ENCODE peak calls at places on chromosomes 16 and 17, in six cellular contexts. H is PC-9, T is GM12865, Q is SK-N-SH, N is HepG2, J is ascending aorta. P is an unnamed sample.

GRCh38 chr17:39099686-39100293 is 51.6 kb downstream of the PLXDC1 start:
- DNase-seq in H (no peak), T (peak; percentile 5), Q (no peak), N (no peak), J (no peak), P (no peak)

GRCh38 chr17:7885357-7886226 is 3.0 kb upstream of the CHD3 start:
- DNase-seq in H (no peak), T (peak; percentile 60), Q (peak; percentile 80), N (no peak), J (peak; percentile 72), P (peak; percentile 68)

GRCh38 chr16:85782476-85782875 is 16.9 kb downstream of the EMC8 start:
- DNase-seq in H (no peak), T (no peak), Q (no peak), N (no peak), J (no peak), P (no peak)

GRCh38 chr17:78224226-78225087 is 7.0 kb upstream of the TMEM235 start:
- DNase-seq in H (no peak), T (no peak), Q (peak; percentile 89), N (no peak), J (no peak), P (no peak)

GRCh38 chr17:4949321-4950074 is 1.2 kb upstream of the PFN1 start:
- DNase-seq in H (peak; percentile 73), T (peak; percentile 97), Q (peak; percentile 64), N (peak; percentile 82), J (peak; percentile 89), P (peak; percentile 74)

GRCh38 chr16:5607169-5607568 is 509.6 kb upstream of the EEF2KMT start:
- DNase-seq in H (no peak), T (no peak), Q (peak; percentile 68), N (no peak), J (no peak), P (no peak)

GRCh38 chr17:79811036-79811887 is 14.4 kb upstream of the CBX8 start:
- DNase-seq in H (no peak), T (peak; percentile 62), Q (peak; percentile 97), N (peak; percentile 64), J (no peak), P (peak; percentile 74)

GRCh38 chr17:66494023-66494803 is 191.8 kb downstream of the PRKCA start:
- DNase-seq in H (no peak), T (no peak), Q (no peak), N (no peak), J (no peak), P (no peak)

GRCh38 chr16:55710466-55710865 is 54.7 kb downstream of the SLC6A2 start:
- DNase-seq in H (peak; percentile 54), T (no peak), Q (no peak), N (no peak), J (no peak), P (no peak)

GRCh38 chr17:61307905-61308886 is 91.4 kb upstream of the TBX2 start:
- DNase-seq in H (no peak), T (no peak), Q (no peak), N (no peak), J (peak; percentile 55), P (no peak)

GRCh38 chr17:2212328-2212981 is 91.1 kb downstream of the SMG6 start:
- DNase-seq in H (peak; percentile 62), T (no peak), Q (no peak), N (no peak), J (peak; percentile 86), P (no peak)

GRCh38 chr16:22375963-22376640 is 1.7 kb upstream of the CDR2 start:
- DNase-seq in H (no peak), T (no peak), Q (no peak), N (no peak), J (no peak), P (no peak)

GRCh38 chr17:41354538-41354937 is 3.9 kb upstream of the KRT33A start:
- DNase-seq in H (no peak), T (no peak), Q (no peak), N (no peak), J (no peak), P (no peak)

GRCh38 chr17:81364278-81365147 is 30.7 kb upstream of the BAHCC1 start:
- DNase-seq in H (no peak), T (no peak), Q (no peak), N (no peak), J (no peak), P (no peak)

GRCh38 chr16:3012246-3012645 is 477 bp upstream of the CLDN9 start:
- DNase-seq in H (no peak), T (no peak), Q (no peak), N (no peak), J (no peak), P (peak; percentile 39)

GRCh38 chr17:78448356-78448993 is 70.0 kb downstream of the PGS1 start:
- DNase-seq in H (no peak), T (no peak), Q (no peak), N (peak; percentile 71), J (no peak), P (no peak)

GRCh38 chr16:57892041-57892440 is 78.9 kb downstream of the CNGB1 start:
- DNase-seq in H (no peak), T (no peak), Q (no peak), N (peak; percentile 72), J (no peak), P (no peak)

GRCh38 chr17:14590458-14591250 is 289.8 kb downstream of the HS3ST3B1 start:
- DNase-seq in H (no peak), T (no peak), Q (no peak), N (no peak), J (no peak), P (no peak)

GRCh38 chr16:10877472-10877946 is 507 bp downstream of the CIITA start:
- DNase-seq in H (no peak), T (peak; percentile 76), Q (no peak), N (no peak), J (no peak), P (no peak)

DNA sequence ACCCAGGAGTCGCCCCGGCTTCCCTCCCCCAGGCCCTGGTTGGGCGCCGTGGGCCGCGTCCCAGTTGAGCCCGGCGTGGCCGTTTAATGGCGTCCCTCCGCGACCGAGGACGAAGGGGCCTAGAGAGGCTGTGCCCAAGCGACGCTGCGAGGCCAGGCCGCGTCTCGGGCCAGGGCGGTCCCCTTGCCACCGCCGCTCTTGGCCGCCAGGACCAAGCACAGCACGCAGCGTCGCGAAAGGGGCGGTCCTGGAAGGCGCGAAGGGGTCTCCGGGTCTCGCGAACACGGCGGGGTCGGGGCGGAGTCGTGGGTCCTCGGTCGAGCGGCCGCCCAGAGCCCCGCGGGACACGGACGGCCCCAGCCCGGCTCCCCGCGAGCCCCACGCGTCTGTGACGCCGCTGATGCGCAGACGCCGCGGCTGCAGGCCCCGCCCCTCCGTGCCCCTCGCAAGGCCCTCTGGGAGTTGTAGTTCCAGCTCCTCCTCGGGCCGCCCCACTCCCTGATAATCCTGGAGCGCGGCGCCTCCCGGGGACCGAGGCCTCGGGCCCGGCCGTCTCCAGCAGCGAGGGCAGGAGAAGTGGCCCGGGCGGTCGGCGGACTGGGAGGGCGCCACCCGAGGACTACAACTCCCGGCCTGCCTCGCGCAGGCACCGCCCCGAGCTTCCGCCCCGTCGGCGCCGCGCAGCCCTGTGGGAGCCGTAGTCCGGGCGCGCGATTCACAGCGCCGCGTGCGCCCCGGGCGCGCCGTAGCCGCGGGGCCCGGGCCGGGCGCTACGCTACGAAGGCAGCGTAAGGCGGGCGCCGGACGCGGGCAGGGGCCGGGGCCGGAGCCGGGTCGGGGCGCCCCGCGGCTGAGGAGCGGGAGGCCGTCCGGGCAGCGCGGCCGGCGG is at the start of gene CAPN15:
- DNase-seq in H (peak; percentile 73), T (peak; percentile 92), Q (peak; percentile 93), N (peak; percentile 76), J (peak; percentile 92), P (peak; percentile 93)
- TF ChIP-seq CTCF in H (no peak), T (no peak), Q (peak; percentile 10), N (peak; percentile 12), J (peak; percentile 29), P (peak; percentile 40)

DNA sequence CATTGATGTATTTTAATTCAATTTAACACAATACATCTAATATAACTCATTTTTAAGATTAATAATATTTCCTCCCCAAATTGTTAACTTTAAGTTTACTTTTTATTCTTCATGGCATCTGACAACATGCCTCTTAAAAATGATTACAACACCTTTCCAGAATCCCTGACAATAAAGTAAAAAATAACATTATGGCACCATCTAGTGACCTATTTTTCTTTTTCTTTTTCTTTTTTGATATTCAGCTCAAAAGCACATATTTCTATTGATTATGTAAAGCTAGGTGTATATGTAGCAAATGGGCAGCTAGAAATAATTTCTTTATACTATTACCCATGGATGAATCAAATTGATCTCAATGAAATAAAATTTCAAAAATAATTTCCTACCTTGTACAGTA is 834.3 kb upstream of the CDH8 start:
- DNase-seq in H (no peak), T (peak; percentile 20), Q (no peak), N (no peak), J (no peak), P (no peak)
- TF ChIP-seq CTCF in H (no peak), T (no peak), Q (no peak), N (no peak), J (no peak), P (no peak)

DNA sequence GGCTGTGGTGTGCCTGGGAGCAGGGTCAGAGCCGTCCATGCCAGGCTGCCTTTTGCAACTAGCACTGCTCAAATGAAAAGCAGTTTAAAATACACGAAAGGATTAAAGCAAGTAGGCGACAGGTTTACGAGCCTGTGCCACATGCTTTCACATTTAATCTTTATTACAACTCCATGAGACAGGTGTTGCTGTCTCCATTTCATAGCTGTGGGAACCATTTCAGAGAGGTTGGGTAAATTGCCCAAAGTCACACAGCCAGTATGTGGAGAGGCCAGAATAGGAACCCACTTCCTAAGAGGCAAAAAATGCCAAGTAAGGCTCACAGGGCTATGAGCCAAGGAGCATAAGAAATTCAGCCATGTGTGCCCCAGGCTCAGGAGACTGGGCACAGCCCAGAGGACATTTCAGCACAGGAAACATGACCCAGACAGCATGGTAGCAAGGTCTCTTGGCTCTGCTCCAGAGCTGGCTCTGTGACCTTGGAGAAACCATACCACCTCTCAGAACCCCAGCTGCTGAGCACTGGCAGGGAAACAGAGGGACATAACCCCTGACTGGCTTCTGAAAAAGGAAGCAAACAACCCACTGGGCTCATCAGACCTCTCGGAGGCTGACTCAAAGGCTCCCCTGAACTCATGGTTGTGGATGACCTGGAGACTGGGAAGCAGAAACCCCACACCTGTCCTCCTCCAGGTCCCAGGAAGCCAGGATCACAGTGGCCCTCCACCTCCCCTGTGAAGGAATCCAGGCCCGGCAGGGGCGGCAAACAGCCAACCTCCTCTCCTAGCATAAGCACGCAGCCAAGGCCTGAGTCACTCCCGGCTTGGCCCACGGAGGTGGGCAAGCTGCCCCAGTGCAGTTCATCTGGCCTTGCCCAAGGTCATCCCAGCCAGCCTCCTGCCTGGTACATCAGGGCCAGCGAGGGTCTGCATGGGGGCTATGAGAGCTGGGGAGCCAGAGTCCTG is 40.3 kb upstream of the MRPS23 start:
- DNase-seq in H (no peak), T (no peak), Q (peak; percentile 66), N (no peak), J (peak; percentile 95), P (no peak)
- TF ChIP-seq CTCF in H (no peak), T (no peak), Q (peak; percentile 14), N (no peak), J (peak; percentile 21), P (no peak)

DNA sequence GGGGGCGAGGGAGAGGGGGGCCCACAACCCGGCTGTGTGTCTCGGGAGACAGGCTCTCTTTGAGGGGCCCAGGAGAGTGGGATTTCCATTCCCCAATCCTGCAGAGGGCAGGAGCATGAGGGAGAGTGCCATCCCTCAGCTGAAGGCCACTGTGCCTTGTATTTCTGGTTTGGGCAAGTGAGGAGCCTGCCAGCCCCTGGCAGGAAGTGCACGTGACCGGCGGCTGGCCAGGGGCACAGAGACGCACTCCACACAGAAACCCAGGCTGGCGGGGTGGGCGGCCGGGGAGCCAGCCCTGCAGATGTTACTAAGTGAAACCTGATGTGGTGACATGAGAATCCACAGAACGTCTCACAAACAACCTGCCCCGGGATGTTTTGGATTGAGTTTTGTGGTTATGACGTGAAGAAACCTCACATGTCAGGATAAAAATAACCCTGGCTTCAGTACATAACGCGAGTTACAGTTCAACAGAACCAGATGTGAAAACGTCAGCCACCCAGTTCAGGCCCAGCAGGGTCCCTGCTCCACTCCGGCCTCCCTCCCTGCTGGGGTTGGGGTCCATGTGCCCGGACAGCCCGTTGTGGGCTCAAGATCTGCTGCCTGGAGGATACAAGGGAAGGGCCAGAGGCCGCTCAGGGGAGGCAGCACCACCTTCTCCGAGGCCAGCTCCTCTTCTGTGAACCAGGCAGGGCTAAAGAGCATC is 51.7 kb upstream of the MTSS2 start:
- DNase-seq in H (no peak), T (peak; percentile 95), Q (peak; percentile 96), N (no peak), J (peak; percentile 85), P (no peak)
- TF ChIP-seq CTCF in H (no peak), T (no peak), Q (no peak), N (no peak), J (no peak), P (no peak)